ENCODE peak calls at places on chromosomes 11 and 22, in six cellular contexts. One of them, this sample, is unnamed.
A peak's percentile ranks its signal among the peaks of the same experiment; 100 is the strongest.

GRCh38 chr11:76745059-76745376 is 38.1 kb upstream of the TSKU start:
- DNase-seq in mammary epithelial cell: no peak
- DNase-seq in heart right ventricle: no peak
- DNase-seq in GM23338: no peak
- DNase-seq in AG09309: no peak
- DNase-seq in epithelial cell of proximal tubule: no peak
- DNase-seq in this sample: no peak

GRCh38 chr11:106276859-106277436 is 199.5 kb downstream of the AASDHPPT start:
- DNase-seq in epithelial cell of proximal tubule: no peak
- DNase-seq in heart right ventricle: no peak
- DNase-seq in mammary epithelial cell: no peak
- DNase-seq in AG09309: no peak
- DNase-seq in GM23338: peak; percentile 56
- DNase-seq in this sample: no peak

GRCh38 chr11:46036969-46037368 is 84.3 kb downstream of the PHF21A start:
- DNase-seq in mammary epithelial cell: no peak
- DNase-seq in epithelial cell of proximal tubule: no peak
- DNase-seq in AG09309: no peak
- DNase-seq in heart right ventricle: no peak
- DNase-seq in GM23338: no peak
- DNase-seq in this sample: no peak

GRCh38 chr11:74935285-74935684 is 13.6 kb downstream of the XRRA1 start:
- DNase-seq in mammary epithelial cell: no peak
- DNase-seq in heart right ventricle: no peak
- DNase-seq in AG09309: no peak
- DNase-seq in GM23338: no peak
- DNase-seq in epithelial cell of proximal tubule: no peak
- DNase-seq in this sample: no peak

GRCh38 chr11:61777234-61778090 is 14.9 kb downstream of the TMEM258 start:
- DNase-seq in heart right ventricle: peak; percentile 66
- DNase-seq in AG09309: no peak
- DNase-seq in mammary epithelial cell: peak; percentile 22
- DNase-seq in epithelial cell of proximal tubule: no peak
- DNase-seq in GM23338: peak; percentile 84
- DNase-seq in this sample: no peak

GRCh38 chr11:127454856-127455255 is 454.3 kb upstream of the KIRREL3 start:
- DNase-seq in heart right ventricle: no peak
- DNase-seq in GM23338: peak; percentile 12
- DNase-seq in mammary epithelial cell: no peak
- DNase-seq in epithelial cell of proximal tubule: no peak
- DNase-seq in AG09309: no peak
- DNase-seq in this sample: peak; percentile 53

GRCh38 chr11:16749666-16750065 is 11.2 kb downstream of the C11orf58 start:
- DNase-seq in mammary epithelial cell: no peak
- DNase-seq in epithelial cell of proximal tubule: no peak
- DNase-seq in AG09309: no peak
- DNase-seq in GM23338: no peak
- DNase-seq in heart right ventricle: no peak
- DNase-seq in this sample: no peak

GRCh38 chr11:1922411-1923113 is 3.1 kb downstream of the TNNT3 start:
- DNase-seq in GM23338: no peak
- DNase-seq in heart right ventricle: no peak
- DNase-seq in AG09309: no peak
- DNase-seq in mammary epithelial cell: no peak
- DNase-seq in epithelial cell of proximal tubule: no peak
- DNase-seq in this sample: no peak

GRCh38 chr11:47979378-47980092 is 824 bp upstream of the PTPRJ start:
- DNase-seq in AG09309: no peak
- DNase-seq in epithelial cell of proximal tubule: no peak
- DNase-seq in heart right ventricle: no peak
- DNase-seq in mammary epithelial cell: no peak
- DNase-seq in GM23338: peak; percentile 79
- DNase-seq in this sample: no peak

GRCh38 chr22:29456211-29456671 is 17.9 kb downstream of the RFPL1 start:
- DNase-seq in heart right ventricle: no peak
- DNase-seq in GM23338: peak; percentile 36
- DNase-seq in epithelial cell of proximal tubule: no peak
- DNase-seq in mammary epithelial cell: no peak
- DNase-seq in AG09309: no peak
- DNase-seq in this sample: no peak

GRCh38 chr11:38460901-38461300 is 1862.9 kb upstream of the RAG2 start:
- DNase-seq in heart right ventricle: no peak
- DNase-seq in epithelial cell of proximal tubule: no peak
- DNase-seq in GM23338: peak; percentile 0
- DNase-seq in mammary epithelial cell: peak; percentile 60
- DNase-seq in AG09309: no peak
- DNase-seq in this sample: peak; percentile 44

GRCh38 chr11:19393941-19394340 is 153.2 kb upstream of the E2F8 start:
- DNase-seq in GM23338: no peak
- DNase-seq in heart right ventricle: no peak
- DNase-seq in AG09309: no peak
- DNase-seq in mammary epithelial cell: no peak
- DNase-seq in epithelial cell of proximal tubule: peak; percentile 50
- DNase-seq in this sample: no peak

GRCh38 chr22:40107756-40108437 is 69.8 kb upstream of the TNRC6B start:
- DNase-seq in GM23338: no peak
- DNase-seq in epithelial cell of proximal tubule: peak; percentile 36
- DNase-seq in AG09309: peak; percentile 16
- DNase-seq in mammary epithelial cell: peak; percentile 57
- DNase-seq in heart right ventricle: no peak
- DNase-seq in this sample: peak; percentile 1

GRCh38 chr11:57318178-57318577 is 6.6 kb downstream of the TNKS1BP1 start:
- DNase-seq in mammary epithelial cell: no peak
- DNase-seq in heart right ventricle: no peak
- DNase-seq in GM23338: no peak
- DNase-seq in epithelial cell of proximal tubule: no peak
- DNase-seq in AG09309: no peak
- DNase-seq in this sample: no peak

GRCh38 chr11:128420943-128421342 is 166.4 kb downstream of the ETS1 start:
- DNase-seq in GM23338: no peak
- DNase-seq in mammary epithelial cell: no peak
- DNase-seq in epithelial cell of proximal tubule: no peak
- DNase-seq in AG09309: peak; percentile 95
- DNase-seq in heart right ventricle: no peak
- DNase-seq in this sample: no peak

GRCh38 chr11:20762980-20763379 is 93.6 kb downstream of the NELL1 start:
- DNase-seq in epithelial cell of proximal tubule: no peak
- DNase-seq in AG09309: no peak
- DNase-seq in heart right ventricle: no peak
- DNase-seq in GM23338: no peak
- DNase-seq in mammary epithelial cell: no peak
- DNase-seq in this sample: no peak

GRCh38 chr11:706439-706956 is 467 bp downstream of the EPS8L2 start:
- DNase-seq in AG09309: no peak
- DNase-seq in epithelial cell of proximal tubule: no peak
- DNase-seq in heart right ventricle: no peak
- DNase-seq in GM23338: no peak
- DNase-seq in mammary epithelial cell: peak; percentile 73
- DNase-seq in this sample: no peak

GRCh38 chr11:1335811-1336761 is 26.7 kb upstream of the TOLLIP start:
- DNase-seq in GM23338: peak; percentile 87
- DNase-seq in epithelial cell of proximal tubule: peak; percentile 6
- DNase-seq in heart right ventricle: peak; percentile 68
- DNase-seq in mammary epithelial cell: peak; percentile 36
- DNase-seq in AG09309: peak; percentile 82
- DNase-seq in this sample: no peak

GRCh38 chr22:50209893-50210292 is 9.1 kb downstream of the SELENOO start:
- DNase-seq in mammary epithelial cell: peak; percentile 37
- DNase-seq in AG09309: no peak
- DNase-seq in GM23338: peak; percentile 75
- DNase-seq in epithelial cell of proximal tubule: no peak
- DNase-seq in heart right ventricle: no peak
- DNase-seq in this sample: no peak

GRCh38 chr22:38566726-38567504 is 3.1 kb downstream of the DMC1 start:
- DNase-seq in GM23338: no peak
- DNase-seq in heart right ventricle: no peak
- DNase-seq in epithelial cell of proximal tubule: no peak
- DNase-seq in AG09309: no peak
- DNase-seq in mammary epithelial cell: no peak
- DNase-seq in this sample: no peak

GRCh38 chr11:106178361-106178760 is 100.9 kb downstream of the AASDHPPT start:
- DNase-seq in AG09309: no peak
- DNase-seq in epithelial cell of proximal tubule: no peak
- DNase-seq in mammary epithelial cell: peak; percentile 39
- DNase-seq in GM23338: no peak
- DNase-seq in heart right ventricle: no peak
- DNase-seq in this sample: no peak

GRCh38 chr11:35945137-35945518 is 1.3 kb downstream of the LDLRAD3 start:
- DNase-seq in mammary epithelial cell: no peak
- DNase-seq in heart right ventricle: no peak
- DNase-seq in epithelial cell of proximal tubule: no peak
- DNase-seq in GM23338: no peak
- DNase-seq in AG09309: no peak
- DNase-seq in this sample: no peak
- H3K4me3 ChIP-seq in mammary epithelial cell: peak overlapping the region; percentile 93
- H3K4me3 ChIP-seq in heart right ventricle: peak overlapping the region; percentile 44
- H3K4me3 ChIP-seq in epithelial cell of proximal tubule: peak overlapping the region; percentile 75
- H3K4me3 ChIP-seq in GM23338: peak overlapping the region; percentile 82
- H3K4me3 ChIP-seq in AG09309: peak overlapping the region; percentile 62
- H3K4me3 ChIP-seq in this sample: no peak overlapping the region

DNA sequence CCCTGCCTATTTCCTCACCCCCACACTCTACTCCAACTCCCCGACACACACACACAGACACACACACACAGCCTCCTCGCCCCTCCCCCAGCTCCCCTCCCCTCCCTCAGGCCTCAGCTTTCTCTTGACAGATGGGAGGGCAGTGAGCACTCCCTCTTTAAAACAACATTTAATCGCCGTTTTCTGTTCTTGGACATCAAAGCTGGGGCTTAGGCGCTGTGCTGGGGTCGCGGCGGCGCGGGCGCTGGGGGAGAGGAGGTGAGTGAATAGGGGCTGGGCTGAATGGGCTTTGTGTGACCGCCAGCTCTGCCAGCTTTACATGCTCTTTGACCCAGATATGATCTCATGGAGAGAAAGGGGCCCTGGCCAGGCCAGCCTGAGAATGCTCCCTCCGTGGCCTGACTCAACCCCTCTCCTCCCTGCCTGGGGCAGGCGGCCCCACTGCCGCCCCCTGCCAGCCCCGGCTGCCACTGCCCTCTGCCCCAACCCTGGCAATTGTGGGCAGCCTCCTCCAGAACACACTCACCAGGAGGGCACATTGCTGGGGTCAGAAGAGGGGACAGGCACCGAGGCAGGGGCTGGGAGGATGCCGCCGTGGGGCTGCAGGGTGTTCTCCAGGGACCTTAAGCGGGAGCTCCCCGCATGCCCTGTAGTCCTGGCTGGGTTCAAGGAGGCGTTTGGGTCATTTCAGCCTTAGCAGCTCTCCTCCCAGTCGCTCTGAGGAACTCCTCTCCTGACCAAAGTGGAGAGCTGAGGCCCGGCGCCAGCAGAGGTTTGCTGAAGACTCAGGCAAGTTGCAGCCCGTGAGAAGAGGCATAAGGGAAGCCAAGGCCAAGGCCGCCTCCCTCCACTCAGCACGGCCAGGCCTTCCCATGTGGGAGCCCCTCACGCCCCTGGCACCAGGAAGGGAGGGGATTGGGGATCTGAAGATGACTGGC is 38.3 kb upstream of the NNMT start:
- DNase-seq in heart right ventricle: peak; percentile 68
- DNase-seq in epithelial cell of proximal tubule: no peak
- DNase-seq in GM23338: peak; percentile 33
- DNase-seq in AG09309: no peak
- DNase-seq in mammary epithelial cell: no peak
- DNase-seq in this sample: no peak
- TF ChIP-seq CTCF in heart right ventricle: peak; percentile 45
- TF ChIP-seq CTCF in epithelial cell of proximal tubule: peak; percentile 55
- TF ChIP-seq CTCF in GM23338: peak; percentile 43
- TF ChIP-seq CTCF in AG09309: no peak
- TF ChIP-seq CTCF in mammary epithelial cell: no peak
- TF ChIP-seq CTCF in this sample: peak; percentile 63

GRCh38 chr11:116786360-116786759 is 1.5 kb downstream of the ZPR1 start:
- DNase-seq in AG09309: no peak
- DNase-seq in heart right ventricle: no peak
- DNase-seq in mammary epithelial cell: no peak
- DNase-seq in epithelial cell of proximal tubule: no peak
- DNase-seq in GM23338: no peak
- DNase-seq in this sample: no peak
- H3K4me3 ChIP-seq in AG09309: no peak overlapping the region
- H3K4me3 ChIP-seq in heart right ventricle: no peak overlapping the region
- H3K4me3 ChIP-seq in mammary epithelial cell: peak overlapping the region; percentile 83
- H3K4me3 ChIP-seq in epithelial cell of proximal tubule: no peak overlapping the region
- H3K4me3 ChIP-seq in GM23338: no peak overlapping the region
- H3K4me3 ChIP-seq in this sample: no peak overlapping the region

DNA sequence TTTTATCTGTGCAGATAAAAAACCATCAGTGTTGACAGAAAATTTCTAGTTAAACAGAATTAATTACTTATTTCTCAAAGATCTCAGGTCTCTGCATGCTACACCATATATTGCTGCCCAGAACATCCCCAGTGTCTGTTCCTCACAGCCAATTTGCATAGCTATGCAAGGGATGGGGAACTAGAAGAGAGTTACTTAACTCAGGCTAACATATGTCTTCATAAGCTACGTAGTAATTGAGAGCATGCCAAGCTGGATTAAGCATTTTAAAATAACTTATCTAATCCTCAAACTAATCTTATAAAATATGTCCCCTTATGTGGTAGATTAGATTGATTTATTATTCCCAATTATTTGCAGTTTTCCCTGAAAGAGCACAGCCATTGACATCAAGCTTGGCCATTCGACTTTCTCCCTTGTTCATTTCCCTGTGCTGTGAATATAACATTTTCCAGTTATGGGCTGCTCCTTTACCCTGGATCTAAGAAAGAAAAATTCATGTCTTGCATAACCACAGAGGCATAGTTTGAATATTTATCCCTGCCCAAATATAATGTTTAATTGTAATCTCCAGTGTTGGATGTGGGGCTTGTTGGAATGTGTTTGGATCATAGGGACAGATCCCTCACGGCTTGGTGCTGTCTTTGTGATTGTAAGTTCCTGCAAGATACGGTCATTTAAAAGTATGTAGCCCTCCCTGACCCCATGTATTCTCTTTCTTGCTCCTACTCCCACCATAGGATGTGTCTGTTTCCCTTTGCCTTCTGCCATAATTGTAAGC is 69.2 kb downstream of the C11orf87 start:
- DNase-seq in heart right ventricle: no peak
- DNase-seq in epithelial cell of proximal tubule: no peak
- DNase-seq in GM23338: peak; percentile 38
- DNase-seq in AG09309: peak; percentile 27
- DNase-seq in mammary epithelial cell: no peak
- DNase-seq in this sample: no peak
- TF ChIP-seq CTCF in heart right ventricle: no peak
- TF ChIP-seq CTCF in epithelial cell of proximal tubule: no peak
- TF ChIP-seq CTCF in GM23338: no peak
- TF ChIP-seq CTCF in AG09309: no peak
- TF ChIP-seq CTCF in mammary epithelial cell: no peak
- TF ChIP-seq CTCF in this sample: no peak

GRCh38 chr11:67438121-67438902 is 830 bp upstream of the PTPRCAP start:
- DNase-seq in GM23338: no peak
- DNase-seq in heart right ventricle: no peak
- DNase-seq in mammary epithelial cell: no peak
- DNase-seq in AG09309: no peak
- DNase-seq in epithelial cell of proximal tubule: no peak
- DNase-seq in this sample: no peak
- H3K4me3 ChIP-seq in GM23338: no peak overlapping the region
- H3K4me3 ChIP-seq in heart right ventricle: no peak overlapping the region
- H3K4me3 ChIP-seq in mammary epithelial cell: no peak overlapping the region
- H3K4me3 ChIP-seq in AG09309: no peak overlapping the region
- H3K4me3 ChIP-seq in epithelial cell of proximal tubule: no peak overlapping the region
- H3K4me3 ChIP-seq in this sample: no peak overlapping the region

GRCh38 chr22:43226368-43226979 is 39.5 kb upstream of the TTLL12 start:
- DNase-seq in heart right ventricle: no peak
- DNase-seq in mammary epithelial cell: no peak
- DNase-seq in epithelial cell of proximal tubule: no peak
- DNase-seq in AG09309: no peak
- DNase-seq in GM23338: peak; percentile 87
- DNase-seq in this sample: no peak
- TF ChIP-seq CTCF in heart right ventricle: no peak
- TF ChIP-seq CTCF in mammary epithelial cell: no peak
- TF ChIP-seq CTCF in epithelial cell of proximal tubule: no peak
- TF ChIP-seq CTCF in AG09309: peak; percentile 21
- TF ChIP-seq CTCF in GM23338: no peak
- TF ChIP-seq CTCF in this sample: no peak

This sample was measured in kidney epithelial cell.